ENCODE peak calls at places on chromosome 12, in six cellular contexts. U, A, V, E, O and I are unnamed samples.

GRCh38 chr12:123907021-123907420 is 65.6 kb downstream of the CCDC92 start:
- DNase-seq in U (no peak), A (no peak), V (no peak), E (no peak), O (no peak), I (no peak)

GRCh38 chr12:126107659-126108058 is 1042.4 kb downstream of the AACS start:
- DNase-seq in U (no peak), A (no peak), V (no peak), E (no peak), O (no peak), I (no peak)

GRCh38 chr12:87815738-87816137 is 213.5 kb downstream of the C12orf50 start:
- DNase-seq in U (peak; percentile 32), A (no peak), V (no peak), E (no peak), O (no peak), I (no peak)

GRCh38 chr12:16110596-16110995 is 166.9 kb downstream of the SLC15A5 start:
- DNase-seq in U (no peak), A (no peak), V (no peak), E (no peak), O (no peak), I (no peak)

GRCh38 chr12:94812345-94812744 is 162.0 kb upstream of the TMCC3 start:
- DNase-seq in U (no peak), A (no peak), V (no peak), E (no peak), O (no peak), I (no peak)

GRCh38 chr12:85000766-85001165 is 35.3 kb downstream of the TSPAN19 start:
- DNase-seq in U (no peak), A (no peak), V (no peak), E (no peak), O (no peak), I (no peak)

GRCh38 chr12:1832801-1833595 is 12.6 kb downstream of the LRTM2 start:
- DNase-seq in U (no peak), A (no peak), V (no peak), E (no peak), O (no peak), I (no peak)

GRCh38 chr12:6724409-6724797 is 557 bp downstream of the COPS7A start:
- DNase-seq in U (peak; percentile 26), A (no peak), V (no peak), E (no peak), O (no peak), I (no peak)

GRCh38 chr12:12610711-12611110 is 965 bp upstream of the CREBL2 start:
- DNase-seq in U (no peak), A (no peak), V (no peak), E (no peak), O (no peak), I (no peak)

GRCh38 chr12:12609692-12610091 is 2.0 kb upstream of the CREBL2 start:
- DNase-seq in U (no peak), A (no peak), V (no peak), E (no peak), O (no peak), I (no peak)

GRCh38 chr12:12606793-12607589 is 4.7 kb upstream of the CREBL2 start:
- DNase-seq in U (peak; percentile 56), A (no peak), V (no peak), E (peak; percentile 54), O (no peak), I (peak; percentile 15)

GRCh38 chr12:12611512-12612306 is at the start of gene CREBL2:
- DNase-seq in U (peak; percentile 97), A (peak; percentile 97), V (peak; percentile 63), E (peak; percentile 99), O (peak; percentile 94), I (peak; percentile 84)

DNA sequence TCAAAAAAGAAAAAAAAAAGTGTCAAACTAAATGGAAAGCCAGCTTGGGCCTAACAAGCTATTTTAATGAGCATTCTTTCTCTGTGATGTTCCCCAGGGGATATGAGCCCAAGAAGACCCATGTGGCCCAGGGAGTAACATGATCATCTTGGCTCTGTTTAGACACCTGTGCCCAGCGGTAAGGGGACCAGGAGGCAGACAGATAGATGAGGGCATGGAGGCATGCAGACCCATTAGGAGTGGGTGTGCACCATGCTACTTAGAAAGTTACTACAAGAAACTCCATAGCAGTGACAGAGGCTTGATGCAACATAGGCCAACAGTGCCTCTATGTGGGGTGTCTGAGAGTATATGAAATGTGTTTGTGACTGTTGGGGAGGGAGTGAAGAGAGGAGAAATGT is 3.1 kb upstream of the CREBL2 start:
- DNase-seq in U (no peak), A (no peak), V (no peak), E (peak; percentile 7), O (no peak), I (no peak)
- TF ChIP-seq CTCF in U (no peak), A (no peak), V (no peak), E (peak; percentile 6), O (peak; percentile 10), I (no peak)

GRCh38 chr12:57238854-57239554 is 9.5 kb downstream of the SHMT2 start:
- DNase-seq in U (peak; percentile 83), A (peak; percentile 97), V (peak; percentile 63), E (peak; percentile 89), O (peak; percentile 93), I (peak; percentile 44)

GRCh38 chr12:57239587-57240068 is 10.1 kb downstream of the SHMT2 start:
- DNase-seq in U (no peak), A (no peak), V (no peak), E (peak; percentile 23), O (peak; percentile 59), I (no peak)

GRCh38 chr12:57240926-57241555 is 9.9 kb downstream of the STAC3 start:
- DNase-seq in U (no peak), A (no peak), V (no peak), E (peak; percentile 33), O (peak; percentile 82), I (no peak)

GRCh38 chr12:57241556-57242310 is 9.3 kb downstream of the STAC3 start:
- DNase-seq in U (no peak), A (no peak), V (no peak), E (no peak), O (no peak), I (no peak)

GRCh38 chr12:57240069-57240921 is 10.7 kb downstream of the STAC3 start:
- DNase-seq in U (peak; percentile 47), A (no peak), V (no peak), E (peak; percentile 60), O (peak; percentile 64), I (no peak)
- TF ChIP-seq CTCF in U (no peak), A (no peak), V (peak; percentile 9), E (no peak), O (no peak), I (peak; percentile 22)

GRCh38 chr12:131850856-131851559 is 22.8 kb downstream of the MMP17 start:
- DNase-seq in U (no peak), A (no peak), V (no peak), E (no peak), O (peak; percentile 80), I (no peak)
- TF ChIP-seq CTCF in U (no peak), A (no peak), V (no peak), E (peak; percentile 35), O (peak; percentile 83), I (peak; percentile 58)

GRCh38 chr12:121209629-121210572 is at the start of gene P2RX4:
- DNase-seq in U (peak; percentile 65), A (peak; percentile 97), V (no peak), E (peak; percentile 77), O (peak; percentile 93), I (no peak)
- TF ChIP-seq CTCF in U (no peak), A (no peak), V (peak; percentile 79), E (no peak), O (peak; percentile 42), I (peak; percentile 24)

DNA sequence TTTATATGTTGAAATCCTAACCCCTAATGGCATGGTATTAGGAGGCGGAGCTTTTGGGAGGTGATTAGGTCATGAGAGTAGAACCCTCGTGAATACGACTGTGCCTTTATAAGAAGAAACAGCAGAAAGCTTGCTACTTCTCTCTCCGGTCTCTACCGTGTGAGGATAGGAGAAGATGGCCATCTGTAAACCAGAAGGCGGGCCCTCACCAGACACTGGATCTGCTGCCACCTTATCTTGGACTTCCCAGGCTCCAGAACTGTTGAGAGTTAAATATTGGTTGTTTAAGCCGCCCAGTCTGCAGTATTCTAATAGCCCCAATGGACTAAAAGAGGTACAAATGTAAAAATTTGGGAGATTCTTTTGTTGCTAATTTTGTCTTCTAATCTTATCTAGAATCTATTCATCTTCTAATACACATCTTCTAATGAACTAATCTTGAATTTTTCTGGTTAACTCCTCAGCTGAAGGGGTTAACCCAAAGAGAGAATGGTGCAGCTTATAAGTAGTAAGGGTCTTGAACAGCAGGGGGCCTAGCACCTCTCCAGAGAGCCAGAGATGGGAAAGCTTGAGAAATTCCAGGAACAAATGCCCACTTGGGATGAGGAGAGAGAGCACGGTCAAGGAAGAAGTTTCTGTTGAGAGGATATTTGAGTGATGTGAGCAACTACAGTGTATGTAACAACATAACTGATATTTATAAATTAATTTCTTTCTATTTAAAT is 264.0 kb upstream of the GRIP1 start:
- DNase-seq in U (no peak), A (no peak), V (no peak), E (no peak), O (no peak), I (no peak)
- TF ChIP-seq CTCF in U (no peak), A (no peak), V (peak; percentile 3), E (no peak), O (no peak), I (no peak)

GRCh38 chr12:124938606-124939427 is 24.4 kb upstream of the UBC start:
- DNase-seq in U (peak; percentile 91), A (peak; percentile 93), V (no peak), E (peak; percentile 93), O (peak; percentile 71), I (no peak)
- TF ChIP-seq CTCF in U (no peak), A (no peak), V (no peak), E (peak; percentile 54), O (peak; percentile 51), I (peak; percentile 46)